ENCODE peak calls at places on chromosomes 16 and 17, in eight cellular contexts. One of them, this sample, is unnamed.

GRCh38 chr16:86982347-86982596 is 334.9 kb downstream of the C16orf95 start:
- DNase-seq in nephron progenitor cell: no peak
- DNase-seq in sciatic nerve: no peak
- DNase-seq in GOT3: no peak
- DNase-seq in lower leg skin: no peak
- DNase-seq in substantia nigra: no peak
- DNase-seq in endodermal cell: no peak
- DNase-seq in NCI-H1436: no peak
- DNase-seq in this sample: no peak

GRCh38 chr17:79202476-79202875 is 127.9 kb downstream of the ENGASE start:
- DNase-seq in nephron progenitor cell: no peak
- DNase-seq in sciatic nerve: no peak
- DNase-seq in GOT3: no peak
- DNase-seq in lower leg skin: no peak
- DNase-seq in substantia nigra: no peak
- DNase-seq in endodermal cell: no peak
- DNase-seq in NCI-H1436: no peak
- DNase-seq in this sample: no peak

GRCh38 chr17:71237903-71238538 is 882.8 kb upstream of the SOX9 start:
- DNase-seq in nephron progenitor cell: no peak
- DNase-seq in sciatic nerve: no peak
- DNase-seq in GOT3: no peak
- DNase-seq in lower leg skin: no peak
- DNase-seq in substantia nigra: no peak
- DNase-seq in endodermal cell: no peak
- DNase-seq in NCI-H1436: peak
- DNase-seq in this sample: peak

GRCh38 chr16:22924492-22924891 is 110.5 kb downstream of the HS3ST2 start:
- DNase-seq in nephron progenitor cell: no peak
- DNase-seq in sciatic nerve: no peak
- DNase-seq in GOT3: no peak
- DNase-seq in lower leg skin: no peak
- DNase-seq in substantia nigra: no peak
- DNase-seq in endodermal cell: no peak
- DNase-seq in NCI-H1436: no peak
- DNase-seq in this sample: no peak

GRCh38 chr16:592518-593306 is 2.8 kb downstream of the RAB40C start:
- DNase-seq in nephron progenitor cell: no peak
- DNase-seq in sciatic nerve: no peak
- DNase-seq in GOT3: no peak
- DNase-seq in lower leg skin: peak
- DNase-seq in substantia nigra: no peak
- DNase-seq in endodermal cell: no peak
- DNase-seq in NCI-H1436: peak
- DNase-seq in this sample: peak

GRCh38 chr17:43410557-43411368 is 12.0 kb downstream of the ARL4D start:
- DNase-seq in nephron progenitor cell: no peak
- DNase-seq in sciatic nerve: no peak
- DNase-seq in GOT3: no peak
- DNase-seq in lower leg skin: no peak
- DNase-seq in substantia nigra: no peak
- DNase-seq in endodermal cell: no peak
- DNase-seq in NCI-H1436: no peak
- DNase-seq in this sample: no peak

GRCh38 chr16:35881654-35882053 is 2422.2 kb downstream of the TP53TG3F start:
- DNase-seq in nephron progenitor cell: no peak
- DNase-seq in sciatic nerve: no peak
- DNase-seq in GOT3: no peak
- DNase-seq in lower leg skin: no peak
- DNase-seq in substantia nigra: no peak
- DNase-seq in endodermal cell: no peak
- DNase-seq in NCI-H1436: no peak
- DNase-seq in this sample: no peak

GRCh38 chr17:81173761-81174160 is 7.7 kb upstream of the AATK start:
- DNase-seq in nephron progenitor cell: no peak
- DNase-seq in sciatic nerve: no peak
- DNase-seq in GOT3: no peak
- DNase-seq in lower leg skin: no peak
- DNase-seq in substantia nigra: no peak
- DNase-seq in endodermal cell: no peak
- DNase-seq in NCI-H1436: no peak
- DNase-seq in this sample: no peak

GRCh38 chr17:66847704-66848103 is 12.8 kb downstream of the CACNG5 start:
- DNase-seq in nephron progenitor cell: no peak
- DNase-seq in sciatic nerve: no peak
- DNase-seq in GOT3: no peak
- DNase-seq in lower leg skin: no peak
- DNase-seq in substantia nigra: no peak
- DNase-seq in endodermal cell: no peak
- DNase-seq in NCI-H1436: no peak
- DNase-seq in this sample: no peak

GRCh38 chr17:27807567-27808470 is 7.5 kb upstream of the NOS2 start:
- DNase-seq in nephron progenitor cell: no peak
- DNase-seq in sciatic nerve: no peak
- DNase-seq in GOT3: no peak
- DNase-seq in lower leg skin: no peak
- DNase-seq in substantia nigra: no peak
- DNase-seq in endodermal cell: peak
- DNase-seq in NCI-H1436: peak
- DNase-seq in this sample: no peak

GRCh38 chr17:7436556-7437368 is 1.5 kb downstream of the TMEM102 start:
- DNase-seq in nephron progenitor cell: peak
- DNase-seq in sciatic nerve: peak
- DNase-seq in GOT3: no peak
- DNase-seq in lower leg skin: peak
- DNase-seq in substantia nigra: peak
- DNase-seq in endodermal cell: peak
- DNase-seq in NCI-H1436: peak
- DNase-seq in this sample: peak

GRCh38 chr16:80023865-80024264 is 423.3 kb upstream of the MAF start:
- DNase-seq in nephron progenitor cell: no peak
- DNase-seq in sciatic nerve: no peak
- DNase-seq in GOT3: no peak
- DNase-seq in lower leg skin: no peak
- DNase-seq in substantia nigra: no peak
- DNase-seq in endodermal cell: no peak
- DNase-seq in NCI-H1436: no peak
- DNase-seq in this sample: no peak

GRCh38 chr16:23114131-23114904 is 34.9 kb downstream of the USP31 start:
- DNase-seq in nephron progenitor cell: no peak
- DNase-seq in sciatic nerve: no peak
- DNase-seq in GOT3: no peak
- DNase-seq in lower leg skin: no peak
- DNase-seq in substantia nigra: no peak
- DNase-seq in endodermal cell: no peak
- DNase-seq in NCI-H1436: no peak
- DNase-seq in this sample: no peak

GRCh38 chr16:2226245-2226793 is 2.9 kb downstream of the E4F1 start:
- DNase-seq in nephron progenitor cell: no peak
- DNase-seq in sciatic nerve: no peak
- DNase-seq in GOT3: no peak
- DNase-seq in lower leg skin: no peak
- DNase-seq in substantia nigra: no peak
- DNase-seq in endodermal cell: no peak
- DNase-seq in NCI-H1436: no peak
- DNase-seq in this sample: no peak

GRCh38 chr17:78343433-78344201 is 16.3 kb downstream of the SOCS3 start:
- DNase-seq in nephron progenitor cell: no peak
- DNase-seq in sciatic nerve: no peak
- DNase-seq in GOT3: no peak
- DNase-seq in lower leg skin: no peak
- DNase-seq in substantia nigra: no peak
- DNase-seq in endodermal cell: peak
- DNase-seq in NCI-H1436: no peak
- DNase-seq in this sample: no peak

GRCh38 chr17:45980855-45981254 is 18.2 kb upstream of the STH start:
- DNase-seq in nephron progenitor cell: no peak
- DNase-seq in sciatic nerve: no peak
- DNase-seq in GOT3: no peak
- DNase-seq in lower leg skin: no peak
- DNase-seq in substantia nigra: no peak
- DNase-seq in endodermal cell: no peak
- DNase-seq in NCI-H1436: no peak
- DNase-seq in this sample: no peak

GRCh38 chr17:8629371-8630226 is 926 bp downstream of the MYH10 start:
- DNase-seq in nephron progenitor cell: peak
- DNase-seq in sciatic nerve: peak
- DNase-seq in GOT3: no peak
- DNase-seq in lower leg skin: peak
- DNase-seq in substantia nigra: peak
- DNase-seq in endodermal cell: peak
- DNase-seq in NCI-H1436: no peak
- DNase-seq in this sample: peak

GRCh38 chr16:58409316-58409973 is 17.2 kb downstream of the GINS3 start:
- DNase-seq in nephron progenitor cell: no peak
- DNase-seq in sciatic nerve: peak
- DNase-seq in GOT3: no peak
- DNase-seq in lower leg skin: peak
- DNase-seq in substantia nigra: no peak
- DNase-seq in endodermal cell: no peak
- DNase-seq in NCI-H1436: no peak
- DNase-seq in this sample: peak

GRCh38 chr16:4351880-4352279 is 759 bp upstream of the PAM16 start:
- DNase-seq in nephron progenitor cell: no peak
- DNase-seq in sciatic nerve: no peak
- DNase-seq in GOT3: no peak
- DNase-seq in lower leg skin: no peak
- DNase-seq in substantia nigra: no peak
- DNase-seq in endodermal cell: no peak
- DNase-seq in NCI-H1436: no peak
- DNase-seq in this sample: peak

GRCh38 chr16:53355064-53355463 is 79.2 kb upstream of the RBL2 start:
- DNase-seq in nephron progenitor cell: no peak
- DNase-seq in sciatic nerve: no peak
- DNase-seq in GOT3: no peak
- DNase-seq in lower leg skin: no peak
- DNase-seq in substantia nigra: no peak
- DNase-seq in endodermal cell: no peak
- DNase-seq in NCI-H1436: no peak
- DNase-seq in this sample: no peak

GRCh38 chr17:7932949-7933348 is 943 bp downstream of the CNTROB start:
- DNase-seq in nephron progenitor cell: peak
- DNase-seq in sciatic nerve: peak
- DNase-seq in GOT3: peak
- DNase-seq in lower leg skin: no peak
- DNase-seq in substantia nigra: no peak
- DNase-seq in endodermal cell: peak
- DNase-seq in NCI-H1436: no peak
- DNase-seq in this sample: peak

GRCh38 chr16:75306102-75306762 is 54.8 kb upstream of the BCAR1 start:
- DNase-seq in nephron progenitor cell: no peak
- DNase-seq in sciatic nerve: no peak
- DNase-seq in GOT3: no peak
- DNase-seq in lower leg skin: no peak
- DNase-seq in substantia nigra: no peak
- DNase-seq in endodermal cell: no peak
- DNase-seq in NCI-H1436: no peak
- DNase-seq in this sample: peak

GRCh38 chr16:4404247-4404966 is 12.0 kb downstream of the CORO7 start:
- DNase-seq in nephron progenitor cell: peak
- DNase-seq in sciatic nerve: no peak
- DNase-seq in GOT3: no peak
- DNase-seq in lower leg skin: no peak
- DNase-seq in substantia nigra: no peak
- DNase-seq in endodermal cell: peak
- DNase-seq in NCI-H1436: peak
- DNase-seq in this sample: no peak

GRCh38 chr17:6170349-6170748 is 100.2 kb downstream of the WSCD1 start:
- DNase-seq in nephron progenitor cell: no peak
- DNase-seq in sciatic nerve: no peak
- DNase-seq in GOT3: no peak
- DNase-seq in lower leg skin: no peak
- DNase-seq in substantia nigra: no peak
- DNase-seq in endodermal cell: peak
- DNase-seq in NCI-H1436: peak
- DNase-seq in this sample: no peak

GRCh38 chr16:23388786-23389185 is 64.2 kb downstream of the COG7 start:
- DNase-seq in nephron progenitor cell: no peak
- DNase-seq in sciatic nerve: no peak
- DNase-seq in GOT3: no peak
- DNase-seq in lower leg skin: no peak
- DNase-seq in substantia nigra: no peak
- DNase-seq in endodermal cell: no peak
- DNase-seq in NCI-H1436: no peak
- DNase-seq in this sample: no peak

GRCh38 chr17:63987616-63988478 is 10.3 kb upstream of the PRR29 start:
- DNase-seq in nephron progenitor cell: no peak
- DNase-seq in sciatic nerve: no peak
- DNase-seq in GOT3: no peak
- DNase-seq in lower leg skin: no peak
- DNase-seq in substantia nigra: no peak
- DNase-seq in endodermal cell: no peak
- DNase-seq in NCI-H1436: no peak
- DNase-seq in this sample: no peak

This sample was measured in RWPE1.